ENCODE peak calls at places on chromosomes 4 and X, in five cellular contexts. V is left lung; Z is GM12891; Y is activated naive CD8-positive, alpha-beta T cell treated with anti-CD3 and anti-CD28 coated beads, Interleukin-2, amount 50 U/mL, for 24 hours; S is GM23248. D is an unnamed sample.

GRCh38 chr4:81844717-81845116 is 373.0 kb upstream of the RASGEF1B start:
- DNase-seq in Y (peak), S (peak), V (no peak), Z (peak), D (peak)

GRCh38 chrX:119887721-119888425 is 7.8 kb upstream of the AKAP14 start:
- DNase-seq in Y (peak), S (peak), Z (peak), V (peak), D (no peak)

GRCh38 chr4:25552580-25553271 is 102.9 kb upstream of the SLC34A2 start:
- DNase-seq in Z (no peak), S (peak), Y (no peak), V (peak), D (no peak)

GRCh38 chrX:120604359-120604782 is 470 bp downstream of the MCTS1 start:
- DNase-seq in Z (peak), Y (peak), S (peak), V (no peak), D (peak)

GRCh38 chr4:7020290-7020689 is 22.9 kb upstream of the TADA2B start:
- DNase-seq in V (no peak), Y (no peak), S (no peak), Z (no peak), D (no peak)

GRCh38 chr4:87037921-87038320 is 103.1 kb downstream of the AFF1 start:
- DNase-seq in Z (no peak), Y (no peak), V (no peak), S (peak), D (no peak)

GRCh38 chr4:8895295-8895694 is 23.7 kb upstream of the HMX1 start:
- DNase-seq in Y (no peak), Z (no peak), S (no peak), V (peak), D (no peak)

GRCh38 chrX:19723427-19723826 is 164.0 kb downstream of the SH3KBP1 start:
- DNase-seq in Z (no peak), S (peak), V (no peak), Y (no peak), D (no peak)

GRCh38 chr4:93183589-93183988 is 645.0 kb upstream of the ATOH1 start:
- DNase-seq in S (no peak), V (no peak), Y (no peak), Z (no peak), D (no peak)

GRCh38 chrX:15903186-15903681 is 48.6 kb upstream of the AP1S2 start:
- DNase-seq in S (no peak), Y (peak), V (no peak), Z (peak), D (no peak)

GRCh38 chrX:77694491-77694890 is 91.5 kb downstream of the ATRX start:
- DNase-seq in Y (no peak), V (no peak), Z (no peak), S (no peak), D (no peak)

GRCh38 chr4:65971686-65972085 is 301.4 kb upstream of the EPHA5 start:
- DNase-seq in Y (no peak), V (no peak), Z (no peak), S (no peak), D (no peak)

GRCh38 chr4:83782591-83782990 is 246.7 kb downstream of the GPAT3 start:
- DNase-seq in S (no peak), V (no peak), Z (no peak), Y (no peak), D (no peak)

GRCh38 chr4:82560853-82561744 is 689 bp downstream of the TMEM150C start:
- DNase-seq in S (peak), Y (no peak), V (no peak), Z (peak), D (no peak)

GRCh38 chr4:74624351-74625151 is 169.8 kb downstream of the BTC start:
- DNase-seq in S (peak), Y (no peak), Z (no peak), V (no peak), D (peak)

GRCh38 chrX:98380106-98380505 is 1496.4 kb downstream of the RPA4 start:
- DNase-seq in Y (no peak), Z (no peak), V (peak), S (no peak), D (no peak)

GRCh38 chr4:118682928-118683327 is 2.3 kb upstream of the METTL14 start:
- DNase-seq in V (no peak), Z (no peak), Y (no peak), S (peak), D (peak)

GRCh38 chr4:83329521-83330105 is 5.0 kb downstream of the HPSE start:
- DNase-seq in S (peak), V (no peak), Z (no peak), Y (no peak), D (no peak)

GRCh38 chr4:156888762-156889161 is 82.8 kb downstream of the PDGFC start:
- DNase-seq in V (no peak), S (peak), Y (no peak), Z (no peak), D (peak)

GRCh38 chr4:152259866-152260265 is 276.0 kb downstream of the FBXW7 start:
- DNase-seq in V (no peak), Y (no peak), S (peak), Z (no peak), D (peak)

GRCh38 chr4:145957307-145957706 is 18.7 kb upstream of the ZNF827 start:
- DNase-seq in S (no peak), Y (no peak), Z (no peak), V (no peak), D (no peak)

GRCh38 chrX:54492340-54492739 is 3.7 kb downstream of the FGD1 start:
- DNase-seq in Y (no peak), S (peak), Z (no peak), V (peak), D (no peak)

GRCh38 chr4:160498211-160498610 is 1395.3 kb downstream of the RAPGEF2 start:
- DNase-seq in Y (no peak), Z (no peak), V (no peak), S (no peak), D (no peak)

GRCh38 chr4:170414961-170415360 is 325.2 kb upstream of the AADAT start:
- DNase-seq in V (no peak), Y (no peak), S (no peak), Z (no peak), D (no peak)

GRCh38 chr4:181613210-181613609 is 630.0 kb upstream of the TENM3 start:
- DNase-seq in Z (no peak), V (no peak), S (no peak), Y (no peak), D (no peak)

GRCh38 chr4:90126805-90127204 is 389 bp upstream of the CCSER1 start:
- DNase-seq in S (no peak), Y (no peak), V (no peak), Z (no peak), D (no peak)

GRCh38 chrX:152637649-152638442 is at the start of gene GABRQ:
- DNase-seq in V (peak), Y (no peak), S (peak), Z (no peak), D (no peak)

GRCh38 chr4:54189140-54189539 is 40.0 kb upstream of the PDGFRA start:
- DNase-seq in Z (no peak), V (no peak), S (peak), Y (no peak), D (peak)

GRCh38 chr4:10480616-10481015 is 23.4 kb upstream of the ZNF518B start:
- DNase-seq in V (no peak), Y (no peak), S (no peak), Z (no peak), D (no peak)

GRCh38 chr4:15042529-15043167 is 40.4 kb downstream of the CPEB2 start:
- DNase-seq in S (peak), V (no peak), Y (no peak), Z (no peak), D (no peak)

GRCh38 chr4:184937745-184938144 is 80.5 kb upstream of the HELT start:
- DNase-seq in Z (no peak), S (no peak), Y (no peak), V (no peak), D (no peak)

GRCh38 chr4:7967063-7967440 is 27.4 kb upstream of the AFAP1 start:
- DNase-seq in S (no peak), Y (no peak), Z (no peak), V (no peak), D (no peak)

GRCh38 chr4:185865901-185866328 is 53.9 kb upstream of the SORBS2 start:
- DNase-seq in S (peak), Z (no peak), V (no peak), Y (no peak), D (no peak)

GRCh38 chr4:42454755-42455154 is 57.5 kb downstream of the SHISA3 start:
- DNase-seq in S (peak), Z (no peak), V (no peak), Y (no peak), D (no peak)

GRCh38 chr4:108644237-108644636 is 6.2 kb upstream of the OSTC start:
- DNase-seq in Y (no peak), S (peak), V (no peak), Z (no peak), D (peak)

GRCh38 chr4:40254961-40255721 is 58.3 kb downstream of the RHOH start:
- DNase-seq in Y (no peak), Z (no peak), S (peak), V (no peak), D (no peak)

GRCh38 chr4:151675366-151676060 is 85.3 kb downstream of the GATB start:
- DNase-seq in Y (no peak), Z (no peak), V (no peak), S (peak), D (no peak)

GRCh38 chr4:122218762-122219161 is 66.6 kb downstream of the BLTP1 start:
- DNase-seq in V (no peak), Z (no peak), Y (no peak), S (peak), D (no peak)

GRCh38 chrX:150411656-150412055 is 48.5 kb downstream of the MAMLD1 start:
- DNase-seq in V (no peak), S (no peak), Y (no peak), Z (no peak), D (no peak)

GRCh38 chrX:140343226-140343873 is 161.5 kb downstream of the SOX3 start:
- DNase-seq in V (no peak), S (peak), Y (no peak), Z (no peak), D (no peak)

D was measured in AG09309.